ENCODE peak calls at places on chromosomes 13 and 19, in eight cellular contexts. F is Daoy; M is brain pericyte; J is GM23248; V is activated T-cell treated with anti-CD3 and anti-CD28 coated beads, Interleukin-2, amount 50 U/mL, for 24 hours; P is stimulated activated CD8-positive, alpha-beta memory T cell treated with anti-CD3 and anti-CD28 coated beads, Interleukin-2, amount 100 ng/mL, for 1 hour; U is caudate nucleus; C is AG20443. K is an unnamed sample.

GRCh38 chr19:3370728-3371591 is 4.6 kb downstream of the NFIC start:
- DNase-seq in M (no peak), P (no peak), F (no peak), C (no peak), U (no peak), J (no peak), V (no peak), K (no peak)

GRCh38 chr19:3224346-3225325 is at the start of gene CELF5:
- DNase-seq in F (peak; percentile 76), U (peak; percentile 22), C (peak; percentile 94), M (no peak), J (peak; percentile 73), V (peak; percentile 76), P (peak; percentile 31), K (no peak)

GRCh38 chr13:104650426-104650825 is 1584.2 kb upstream of the SLC10A2 start:
- DNase-seq in P (no peak), J (no peak), F (no peak), M (no peak), U (no peak), V (no peak), C (no peak), K (no peak)

GRCh38 chr13:40485611-40486517 is 180.6 kb downstream of the FOXO1 start:
- DNase-seq in J (no peak), C (no peak), V (peak; percentile 72), M (no peak), P (peak; percentile 48), F (no peak), U (no peak), K (no peak)

GRCh38 chr13:103883152-103883551 is 816.9 kb upstream of the SLC10A2 start:
- DNase-seq in U (peak; percentile 77), F (peak; percentile 88), P (no peak), M (peak; percentile 59), V (no peak), C (peak; percentile 84), J (peak; percentile 92), K (peak; percentile 22)

GRCh38 chr19:49930483-49931011 is 1.2 kb upstream of the NUP62 start:
- DNase-seq in P (no peak), F (no peak), V (no peak), M (no peak), U (no peak), J (peak; percentile 56), C (no peak), K (no peak)

GRCh38 chr13:94825507-94825906 is 113.2 kb upstream of the SOX21 start:
- DNase-seq in C (no peak), M (no peak), V (no peak), P (no peak), F (no peak), J (no peak), U (peak; percentile 35), K (no peak)

GRCh38 chr19:1577090-1577928 is 9.2 kb upstream of the MEX3D start:
- DNase-seq in C (no peak), P (no peak), J (no peak), V (no peak), M (no peak), F (no peak), U (no peak), K (no peak)

GRCh38 chr19:13838071-13838942 is 38.6 kb upstream of the NANOS3 start:
- DNase-seq in M (no peak), F (no peak), V (no peak), U (no peak), J (peak; percentile 21), P (no peak), C (no peak), K (no peak)

K was measured in SW 1271.